ENCODE peak calls at places on chromosome 21, in eight cellular contexts. One of them, this sample, is unnamed.

GRCh38 chr21:45366931-45367401 is 38.0 kb upstream of the COL18A1 start:
- DNase-seq in cardiac fibroblast: peak; percentile 97
- DNase-seq in HL-60: no peak
- DNase-seq in sigmoid colon: peak; percentile 91
- DNase-seq in AG04450: peak; percentile 93
- DNase-seq in uterus: peak; percentile 91
- DNase-seq in heart right ventricle: peak; percentile 70
- DNase-seq in GM06990: no peak
- DNase-seq in this sample: peak; percentile 99

GRCh38 chr21:24895885-24896734 is 711.2 kb downstream of the MRPL39 start:
- DNase-seq in cardiac fibroblast: peak; percentile 2
- DNase-seq in HL-60: peak; percentile 35
- DNase-seq in sigmoid colon: no peak
- DNase-seq in AG04450: no peak
- DNase-seq in uterus: no peak
- DNase-seq in heart right ventricle: no peak
- DNase-seq in GM06990: peak; percentile 13
- DNase-seq in this sample: peak; percentile 7

GRCh38 chr21:32562915-32563314 is 22.4 kb downstream of the TCP10L start:
- DNase-seq in cardiac fibroblast: peak; percentile 10
- DNase-seq in HL-60: no peak
- DNase-seq in sigmoid colon: no peak
- DNase-seq in AG04450: no peak
- DNase-seq in uterus: no peak
- DNase-seq in heart right ventricle: no peak
- DNase-seq in GM06990: no peak
- DNase-seq in this sample: no peak

GRCh38 chr21:45829566-45830147 is 151.9 kb upstream of the COL6A1 start:
- DNase-seq in cardiac fibroblast: no peak
- DNase-seq in HL-60: no peak
- DNase-seq in sigmoid colon: no peak
- DNase-seq in AG04450: no peak
- DNase-seq in uterus: no peak
- DNase-seq in heart right ventricle: no peak
- DNase-seq in GM06990: no peak
- DNase-seq in this sample: no peak

GRCh38 chr21:45505416-45506021 is 36.7 kb downstream of the SLC19A1 start:
- DNase-seq in cardiac fibroblast: no peak
- DNase-seq in HL-60: no peak
- DNase-seq in sigmoid colon: peak; percentile 62
- DNase-seq in AG04450: no peak
- DNase-seq in uterus: no peak
- DNase-seq in heart right ventricle: peak; percentile 8
- DNase-seq in GM06990: no peak
- DNase-seq in this sample: no peak

GRCh38 chr21:46056450-46056903 is 41.4 kb upstream of the COL6A2 start:
- DNase-seq in cardiac fibroblast: peak; percentile 88
- DNase-seq in HL-60: no peak
- DNase-seq in sigmoid colon: peak; percentile 98
- DNase-seq in AG04450: peak; percentile 81
- DNase-seq in uterus: peak; percentile 97
- DNase-seq in heart right ventricle: peak; percentile 83
- DNase-seq in GM06990: no peak
- DNase-seq in this sample: peak; percentile 97

GRCh38 chr21:38853421-38853919 is 47.7 kb downstream of the ETS2 start:
- DNase-seq in cardiac fibroblast: peak; percentile 99
- DNase-seq in HL-60: peak; percentile 61
- DNase-seq in sigmoid colon: no peak
- DNase-seq in AG04450: peak; percentile 82
- DNase-seq in uterus: no peak
- DNase-seq in heart right ventricle: peak; percentile 27
- DNase-seq in GM06990: peak; percentile 31
- DNase-seq in this sample: peak; percentile 95

GRCh38 chr21:39132248-39132647 is 51.0 kb downstream of the PSMG1 start:
- DNase-seq in cardiac fibroblast: no peak
- DNase-seq in HL-60: no peak
- DNase-seq in sigmoid colon: no peak
- DNase-seq in AG04450: no peak
- DNase-seq in uterus: no peak
- DNase-seq in heart right ventricle: no peak
- DNase-seq in GM06990: no peak
- DNase-seq in this sample: peak; percentile 35

GRCh38 chr21:45525153-45525909 is 16.9 kb downstream of the SLC19A1 start:
- DNase-seq in cardiac fibroblast: no peak
- DNase-seq in HL-60: no peak
- DNase-seq in sigmoid colon: peak; percentile 63
- DNase-seq in AG04450: no peak
- DNase-seq in uterus: peak; percentile 14
- DNase-seq in heart right ventricle: peak; percentile 83
- DNase-seq in GM06990: no peak
- DNase-seq in this sample: no peak

GRCh38 chr21:9758141-9758540 is 763.2 kb upstream of the TPTE start:
- DNase-seq in cardiac fibroblast: no peak
- DNase-seq in HL-60: no peak
- DNase-seq in sigmoid colon: no peak
- DNase-seq in AG04450: no peak
- DNase-seq in uterus: no peak
- DNase-seq in heart right ventricle: no peak
- DNase-seq in GM06990: no peak
- DNase-seq in this sample: no peak

GRCh38 chr21:45923146-45923545 is 58.4 kb upstream of the COL6A1 start:
- DNase-seq in cardiac fibroblast: peak; percentile 83
- DNase-seq in HL-60: peak; percentile 10
- DNase-seq in sigmoid colon: peak; percentile 89
- DNase-seq in AG04450: peak; percentile 37
- DNase-seq in uterus: peak; percentile 81
- DNase-seq in heart right ventricle: peak; percentile 74
- DNase-seq in GM06990: no peak
- DNase-seq in this sample: peak; percentile 58

GRCh38 chr21:17387030-17387617 is 125.7 kb upstream of the CXADR start:
- DNase-seq in cardiac fibroblast: peak; percentile 78
- DNase-seq in HL-60: peak; percentile 47
- DNase-seq in sigmoid colon: no peak
- DNase-seq in AG04450: peak; percentile 16
- DNase-seq in uterus: peak; percentile 18
- DNase-seq in heart right ventricle: no peak
- DNase-seq in GM06990: no peak
- DNase-seq in this sample: peak; percentile 67

GRCh38 chr21:39911792-39912191 is 44.6 kb downstream of the PCP4 start:
- DNase-seq in cardiac fibroblast: no peak
- DNase-seq in HL-60: no peak
- DNase-seq in sigmoid colon: no peak
- DNase-seq in AG04450: no peak
- DNase-seq in uterus: no peak
- DNase-seq in heart right ventricle: no peak
- DNase-seq in GM06990: no peak
- DNase-seq in this sample: no peak

GRCh38 chr21:16588433-16588860 is 858.7 kb downstream of the USP25 start:
- DNase-seq in cardiac fibroblast: peak; percentile 88
- DNase-seq in HL-60: no peak
- DNase-seq in sigmoid colon: peak; percentile 85
- DNase-seq in AG04450: peak; percentile 49
- DNase-seq in uterus: peak; percentile 74
- DNase-seq in heart right ventricle: peak; percentile 51
- DNase-seq in GM06990: no peak
- DNase-seq in this sample: peak; percentile 90

GRCh38 chr21:17733209-17733608 is 85.9 kb downstream of the C21orf91 start:
- DNase-seq in cardiac fibroblast: no peak
- DNase-seq in HL-60: no peak
- DNase-seq in sigmoid colon: no peak
- DNase-seq in AG04450: no peak
- DNase-seq in uterus: no peak
- DNase-seq in heart right ventricle: no peak
- DNase-seq in GM06990: no peak
- DNase-seq in this sample: no peak

GRCh38 chr21:19120591-19120990 is 717.0 kb upstream of the TMPRSS15 start:
- DNase-seq in cardiac fibroblast: no peak
- DNase-seq in HL-60: no peak
- DNase-seq in sigmoid colon: no peak
- DNase-seq in AG04450: no peak
- DNase-seq in uterus: no peak
- DNase-seq in heart right ventricle: no peak
- DNase-seq in GM06990: no peak
- DNase-seq in this sample: no peak

GRCh38 chr21:19986396-19986795 is 1011.8 kb upstream of the NCAM2 start:
- DNase-seq in cardiac fibroblast: no peak
- DNase-seq in HL-60: no peak
- DNase-seq in sigmoid colon: no peak
- DNase-seq in AG04450: no peak
- DNase-seq in uterus: no peak
- DNase-seq in heart right ventricle: no peak
- DNase-seq in GM06990: no peak
- DNase-seq in this sample: no peak

GRCh38 chr21:18893411-18893810 is 489.8 kb upstream of the TMPRSS15 start:
- DNase-seq in cardiac fibroblast: no peak
- DNase-seq in HL-60: no peak
- DNase-seq in sigmoid colon: no peak
- DNase-seq in AG04450: no peak
- DNase-seq in uterus: no peak
- DNase-seq in heart right ventricle: no peak
- DNase-seq in GM06990: no peak
- DNase-seq in this sample: no peak

GRCh38 chr21:45846373-45847160 is 135.0 kb upstream of the COL6A1 start:
- DNase-seq in cardiac fibroblast: peak; percentile 39
- DNase-seq in HL-60: no peak
- DNase-seq in sigmoid colon: peak; percentile 92
- DNase-seq in AG04450: no peak
- DNase-seq in uterus: peak; percentile 68
- DNase-seq in heart right ventricle: peak; percentile 48
- DNase-seq in GM06990: no peak
- DNase-seq in this sample: peak; percentile 63

GRCh38 chr21:18334066-18334465 is 69.5 kb downstream of the TMPRSS15 start:
- DNase-seq in cardiac fibroblast: no peak
- DNase-seq in HL-60: no peak
- DNase-seq in sigmoid colon: no peak
- DNase-seq in AG04450: no peak
- DNase-seq in uterus: no peak
- DNase-seq in heart right ventricle: no peak
- DNase-seq in GM06990: no peak
- DNase-seq in this sample: no peak

GRCh38 chr21:45509566-45510465 is 32.4 kb downstream of the SLC19A1 start:
- DNase-seq in cardiac fibroblast: no peak
- DNase-seq in HL-60: no peak
- DNase-seq in sigmoid colon: peak; percentile 60
- DNase-seq in AG04450: no peak
- DNase-seq in uterus: no peak
- DNase-seq in heart right ventricle: peak; percentile 15
- DNase-seq in GM06990: no peak
- DNase-seq in this sample: no peak

GRCh38 chr21:20999567-21000169 is 1.5 kb downstream of the NCAM2 start:
- DNase-seq in cardiac fibroblast: peak; percentile 74
- DNase-seq in HL-60: peak; percentile 54
- DNase-seq in sigmoid colon: no peak
- DNase-seq in AG04450: no peak
- DNase-seq in uterus: no peak
- DNase-seq in heart right ventricle: no peak
- DNase-seq in GM06990: no peak
- DNase-seq in this sample: peak; percentile 59

GRCh38 chr21:46124926-46125845 is 27.3 kb downstream of the COL6A2 start:
- DNase-seq in cardiac fibroblast: no peak
- DNase-seq in HL-60: no peak
- DNase-seq in sigmoid colon: peak; percentile 64
- DNase-seq in AG04450: no peak
- DNase-seq in uterus: peak; percentile 29
- DNase-seq in heart right ventricle: no peak
- DNase-seq in GM06990: no peak
- DNase-seq in this sample: peak; percentile 45

GRCh38 chr21:15592271-15592860 is 137.4 kb upstream of the USP25 start:
- DNase-seq in cardiac fibroblast: peak; percentile 75
- DNase-seq in HL-60: peak; percentile 10
- DNase-seq in sigmoid colon: no peak
- DNase-seq in AG04450: peak; percentile 21
- DNase-seq in uterus: no peak
- DNase-seq in heart right ventricle: no peak
- DNase-seq in GM06990: no peak
- DNase-seq in this sample: peak; percentile 64

GRCh38 chr21:42513151-42513984 is at the start of gene SLC37A1:
- DNase-seq in cardiac fibroblast: peak; percentile 18
- DNase-seq in HL-60: no peak
- DNase-seq in sigmoid colon: peak; percentile 61
- DNase-seq in AG04450: no peak
- DNase-seq in uterus: no peak
- DNase-seq in heart right ventricle: peak; percentile 42
- DNase-seq in GM06990: peak; percentile 57
- DNase-seq in this sample: no peak
- TF ChIP-seq CTCF in cardiac fibroblast: no peak
- TF ChIP-seq CTCF in HL-60: no peak
- TF ChIP-seq CTCF in sigmoid colon: no peak
- TF ChIP-seq CTCF in AG04450: no peak
- TF ChIP-seq CTCF in uterus: no peak
- TF ChIP-seq CTCF in heart right ventricle: no peak
- TF ChIP-seq CTCF in GM06990: no peak
- TF ChIP-seq CTCF in this sample: no peak

DNA sequence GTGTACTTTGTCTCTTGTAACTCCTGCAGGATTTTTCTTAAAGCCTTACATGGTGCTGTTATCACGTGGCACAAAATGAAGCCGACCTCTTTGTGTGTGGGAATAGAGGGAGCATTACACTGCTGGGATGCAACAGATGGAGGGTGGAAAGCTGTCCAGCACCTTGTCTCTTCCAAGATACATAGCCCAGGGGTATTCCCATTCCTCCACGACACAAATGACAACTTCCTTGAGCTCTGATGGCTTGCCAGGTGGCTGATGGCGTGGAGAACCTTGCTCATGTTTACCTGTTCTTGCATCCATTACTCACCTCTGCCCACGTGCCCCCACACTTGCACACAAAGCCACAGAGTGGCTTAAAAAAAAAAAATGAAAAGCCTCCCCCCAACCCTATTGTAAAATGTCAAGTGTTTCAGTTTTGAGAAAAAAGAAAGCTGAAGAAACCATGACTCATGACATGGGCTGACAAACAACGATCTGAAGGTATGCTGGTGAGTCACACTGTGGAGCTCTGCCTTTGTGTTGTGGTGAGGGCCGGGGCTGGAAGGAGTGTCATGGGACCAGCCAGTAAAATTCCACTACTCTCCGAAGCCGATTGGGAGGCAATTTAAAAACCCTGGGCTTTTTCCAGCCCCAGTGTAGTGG is 32.0 kb upstream of the ATP5PO start:
- DNase-seq in cardiac fibroblast: peak; percentile 97
- DNase-seq in HL-60: peak; percentile 70
- DNase-seq in sigmoid colon: peak; percentile 96
- DNase-seq in AG04450: peak; percentile 89
- DNase-seq in uterus: peak; percentile 76
- DNase-seq in heart right ventricle: peak; percentile 47
- DNase-seq in GM06990: peak; percentile 75
- DNase-seq in this sample: peak; percentile 98
- H3K4me3 ChIP-seq in cardiac fibroblast: peak overlapping the region; percentile 47
- H3K4me3 ChIP-seq in HL-60: no peak overlapping the region
- H3K4me3 ChIP-seq in sigmoid colon: peak overlapping the region; percentile 19
- H3K4me3 ChIP-seq in AG04450: peak overlapping the region; percentile 49
- H3K4me3 ChIP-seq in uterus: peak overlapping the region; percentile 14
- H3K4me3 ChIP-seq in heart right ventricle: peak overlapping the region; percentile 29
- H3K4me3 ChIP-seq in GM06990: peak overlapping the region; percentile 37
- H3K4me3 ChIP-seq in this sample: peak overlapping the region; percentile 26

GRCh38 chr21:26769613-26770188 is 75.5 kb downstream of the ADAMTS1 start:
- DNase-seq in cardiac fibroblast: peak; percentile 78
- DNase-seq in HL-60: no peak
- DNase-seq in sigmoid colon: no peak
- DNase-seq in AG04450: peak; percentile 20
- DNase-seq in uterus: no peak
- DNase-seq in heart right ventricle: no peak
- DNase-seq in GM06990: no peak
- DNase-seq in this sample: peak; percentile 75
- TF ChIP-seq CTCF in cardiac fibroblast: peak; percentile 46
- TF ChIP-seq CTCF in HL-60: no peak
- TF ChIP-seq CTCF in sigmoid colon: peak; percentile 31
- TF ChIP-seq CTCF in AG04450: peak; percentile 66
- TF ChIP-seq CTCF in uterus: peak; percentile 67
- TF ChIP-seq CTCF in heart right ventricle: peak; percentile 74
- TF ChIP-seq CTCF in GM06990: no peak
- TF ChIP-seq CTCF in this sample: peak; percentile 64

GRCh38 chr21:35529141-35529863 is 480.2 kb upstream of the RUNX1 start:
- DNase-seq in cardiac fibroblast: peak; percentile 48
- DNase-seq in HL-60: no peak
- DNase-seq in sigmoid colon: no peak
- DNase-seq in AG04450: peak; percentile 8
- DNase-seq in uterus: no peak
- DNase-seq in heart right ventricle: no peak
- DNase-seq in GM06990: no peak
- DNase-seq in this sample: no peak
- H3K4me3 ChIP-seq in cardiac fibroblast: peak overlapping the region; percentile 39
- H3K4me3 ChIP-seq in HL-60: peak overlapping the region; percentile 31
- H3K4me3 ChIP-seq in sigmoid colon: peak overlapping the region; percentile 22
- H3K4me3 ChIP-seq in AG04450: peak overlapping the region; percentile 52
- H3K4me3 ChIP-seq in uterus: peak overlapping the region; percentile 23
- H3K4me3 ChIP-seq in heart right ventricle: peak overlapping the region; percentile 41
- H3K4me3 ChIP-seq in GM06990: peak overlapping the region; percentile 59
- H3K4me3 ChIP-seq in this sample: no peak overlapping the region